ENCODE peak calls at places on chromosomes 2 and 18, in seven cellular contexts. One of them, this sample, is unnamed.

GRCh38 chr2:100997509-100998234 is 4.4 kb upstream of the RPL31 start:
- DNase-seq in NCI-H510A: no peak
- DNase-seq in T1000: no peak
- DNase-seq in stimulated activated CD4-positive, alpha-beta T cell treated with anti-CD3 and anti-CD28 coated beads, Interleukin-1b, Interleukin-23, amount 100 ng/mL, for 48 hours: no peak
- DNase-seq in HCT116: no peak
- DNase-seq in occipital lobe: no peak
- DNase-seq in ELR: no peak
- DNase-seq in this sample: no peak

GRCh38 chr2:220528180-220528579 is 900.8 kb downstream of the SLC4A3 start:
- DNase-seq in NCI-H510A: no peak
- DNase-seq in HCT116: no peak
- DNase-seq in ELR: peak; percentile 36
- DNase-seq in occipital lobe: no peak
- DNase-seq in T1000: no peak
- DNase-seq in stimulated activated CD4-positive, alpha-beta T cell treated with anti-CD3 and anti-CD28 coated beads, Interleukin-1b, Interleukin-23, amount 100 ng/mL, for 48 hours: no peak
- DNase-seq in this sample: no peak

GRCh38 chr2:109143214-109144187 is 14.5 kb downstream of the SH3RF3 start:
- DNase-seq in ELR: no peak
- DNase-seq in occipital lobe: no peak
- DNase-seq in HCT116: no peak
- DNase-seq in NCI-H510A: no peak
- DNase-seq in stimulated activated CD4-positive, alpha-beta T cell treated with anti-CD3 and anti-CD28 coated beads, Interleukin-1b, Interleukin-23, amount 100 ng/mL, for 48 hours: peak; percentile 77
- DNase-seq in T1000: no peak
- DNase-seq in this sample: peak; percentile 90

GRCh38 chr2:28444951-28445350 is 50.9 kb upstream of the PLB1 start:
- DNase-seq in HCT116: no peak
- DNase-seq in NCI-H510A: no peak
- DNase-seq in occipital lobe: no peak
- DNase-seq in T1000: no peak
- DNase-seq in stimulated activated CD4-positive, alpha-beta T cell treated with anti-CD3 and anti-CD28 coated beads, Interleukin-1b, Interleukin-23, amount 100 ng/mL, for 48 hours: no peak
- DNase-seq in ELR: no peak
- DNase-seq in this sample: no peak

GRCh38 chr2:3618367-3618766 is 23.5 kb downstream of the COLEC11 start:
- DNase-seq in HCT116: no peak
- DNase-seq in stimulated activated CD4-positive, alpha-beta T cell treated with anti-CD3 and anti-CD28 coated beads, Interleukin-1b, Interleukin-23, amount 100 ng/mL, for 48 hours: no peak
- DNase-seq in occipital lobe: no peak
- DNase-seq in NCI-H510A: no peak
- DNase-seq in ELR: no peak
- DNase-seq in T1000: no peak
- DNase-seq in this sample: no peak

GRCh38 chr2:240648650-240649275 is 23.5 kb downstream of the GPR35 start:
- DNase-seq in T1000: no peak
- DNase-seq in stimulated activated CD4-positive, alpha-beta T cell treated with anti-CD3 and anti-CD28 coated beads, Interleukin-1b, Interleukin-23, amount 100 ng/mL, for 48 hours: no peak
- DNase-seq in NCI-H510A: no peak
- DNase-seq in ELR: no peak
- DNase-seq in occipital lobe: no peak
- DNase-seq in HCT116: no peak
- DNase-seq in this sample: no peak

GRCh38 chr2:134621939-134622705 is 96.7 kb downstream of the TMEM163 start:
- DNase-seq in T1000: no peak
- DNase-seq in occipital lobe: no peak
- DNase-seq in HCT116: no peak
- DNase-seq in ELR: no peak
- DNase-seq in stimulated activated CD4-positive, alpha-beta T cell treated with anti-CD3 and anti-CD28 coated beads, Interleukin-1b, Interleukin-23, amount 100 ng/mL, for 48 hours: no peak
- DNase-seq in NCI-H510A: no peak
- DNase-seq in this sample: no peak

GRCh38 chr18:50817898-50818250 is 1.9 kb downstream of the MRO start:
- DNase-seq in NCI-H510A: no peak
- DNase-seq in occipital lobe: no peak
- DNase-seq in T1000: no peak
- DNase-seq in ELR: no peak
- DNase-seq in stimulated activated CD4-positive, alpha-beta T cell treated with anti-CD3 and anti-CD28 coated beads, Interleukin-1b, Interleukin-23, amount 100 ng/mL, for 48 hours: no peak
- DNase-seq in HCT116: no peak
- DNase-seq in this sample: no peak

GRCh38 chr2:158518083-158518482 is 61.3 kb downstream of the PKP4 start:
- DNase-seq in NCI-H510A: no peak
- DNase-seq in stimulated activated CD4-positive, alpha-beta T cell treated with anti-CD3 and anti-CD28 coated beads, Interleukin-1b, Interleukin-23, amount 100 ng/mL, for 48 hours: no peak
- DNase-seq in HCT116: no peak
- DNase-seq in ELR: no peak
- DNase-seq in occipital lobe: no peak
- DNase-seq in T1000: no peak
- DNase-seq in this sample: no peak

GRCh38 chr2:226336283-226336682 is 463.3 kb downstream of the IRS1 start:
- DNase-seq in HCT116: no peak
- DNase-seq in stimulated activated CD4-positive, alpha-beta T cell treated with anti-CD3 and anti-CD28 coated beads, Interleukin-1b, Interleukin-23, amount 100 ng/mL, for 48 hours: no peak
- DNase-seq in occipital lobe: no peak
- DNase-seq in NCI-H510A: no peak
- DNase-seq in T1000: no peak
- DNase-seq in ELR: peak; percentile 24
- DNase-seq in this sample: no peak

GRCh38 chr18:56516769-56517168 is 121.6 kb downstream of the TXNL1 start:
- DNase-seq in T1000: no peak
- DNase-seq in HCT116: no peak
- DNase-seq in NCI-H510A: no peak
- DNase-seq in ELR: no peak
- DNase-seq in stimulated activated CD4-positive, alpha-beta T cell treated with anti-CD3 and anti-CD28 coated beads, Interleukin-1b, Interleukin-23, amount 100 ng/mL, for 48 hours: no peak
- DNase-seq in occipital lobe: no peak
- DNase-seq in this sample: no peak

GRCh38 chr2:128474014-128474961 is 155.6 kb upstream of the HS6ST1 start:
- DNase-seq in stimulated activated CD4-positive, alpha-beta T cell treated with anti-CD3 and anti-CD28 coated beads, Interleukin-1b, Interleukin-23, amount 100 ng/mL, for 48 hours: no peak
- DNase-seq in NCI-H510A: no peak
- DNase-seq in ELR: no peak
- DNase-seq in occipital lobe: no peak
- DNase-seq in HCT116: no peak
- DNase-seq in T1000: no peak
- DNase-seq in this sample: no peak

GRCh38 chr2:232230557-232230956 is 148.0 kb upstream of the ALPP start:
- DNase-seq in occipital lobe: no peak
- DNase-seq in stimulated activated CD4-positive, alpha-beta T cell treated with anti-CD3 and anti-CD28 coated beads, Interleukin-1b, Interleukin-23, amount 100 ng/mL, for 48 hours: peak; percentile 23
- DNase-seq in HCT116: peak; percentile 3
- DNase-seq in T1000: no peak
- DNase-seq in ELR: peak; percentile 40
- DNase-seq in NCI-H510A: peak; percentile 22
- DNase-seq in this sample: peak; percentile 71

GRCh38 chr18:35041752-35042379 is 653 bp downstream of the MAPRE2 start:
- DNase-seq in NCI-H510A: no peak
- DNase-seq in ELR: peak; percentile 41
- DNase-seq in occipital lobe: no peak
- DNase-seq in HCT116: no peak
- DNase-seq in T1000: no peak
- DNase-seq in stimulated activated CD4-positive, alpha-beta T cell treated with anti-CD3 and anti-CD28 coated beads, Interleukin-1b, Interleukin-23, amount 100 ng/mL, for 48 hours: no peak
- DNase-seq in this sample: peak; percentile 47

GRCh38 chr2:43233218-43234212 is 7.1 kb upstream of the ZFP36L2 start:
- DNase-seq in HCT116: no peak
- DNase-seq in occipital lobe: no peak
- DNase-seq in ELR: no peak
- DNase-seq in NCI-H510A: no peak
- DNase-seq in stimulated activated CD4-positive, alpha-beta T cell treated with anti-CD3 and anti-CD28 coated beads, Interleukin-1b, Interleukin-23, amount 100 ng/mL, for 48 hours: no peak
- DNase-seq in T1000: no peak
- DNase-seq in this sample: no peak

GRCh38 chr2:62968168-62968567 is 82.5 kb upstream of the OTX1 start:
- DNase-seq in T1000: no peak
- DNase-seq in stimulated activated CD4-positive, alpha-beta T cell treated with anti-CD3 and anti-CD28 coated beads, Interleukin-1b, Interleukin-23, amount 100 ng/mL, for 48 hours: no peak
- DNase-seq in HCT116: no peak
- DNase-seq in occipital lobe: no peak
- DNase-seq in ELR: no peak
- DNase-seq in NCI-H510A: no peak
- DNase-seq in this sample: no peak

GRCh38 chr2:27863146-27863545 is 27.0 kb downstream of the RBKS start:
- DNase-seq in HCT116: no peak
- DNase-seq in NCI-H510A: no peak
- DNase-seq in stimulated activated CD4-positive, alpha-beta T cell treated with anti-CD3 and anti-CD28 coated beads, Interleukin-1b, Interleukin-23, amount 100 ng/mL, for 48 hours: no peak
- DNase-seq in ELR: no peak
- DNase-seq in occipital lobe: no peak
- DNase-seq in T1000: no peak
- DNase-seq in this sample: no peak

GRCh38 chr2:18740428-18740827 is 151.1 kb upstream of the NT5C1B start:
- DNase-seq in HCT116: no peak
- DNase-seq in stimulated activated CD4-positive, alpha-beta T cell treated with anti-CD3 and anti-CD28 coated beads, Interleukin-1b, Interleukin-23, amount 100 ng/mL, for 48 hours: no peak
- DNase-seq in occipital lobe: no peak
- DNase-seq in NCI-H510A: no peak
- DNase-seq in ELR: peak; percentile 40
- DNase-seq in T1000: no peak
- DNase-seq in this sample: no peak

GRCh38 chr18:63869851-63870250 is 17.7 kb upstream of the SERPINB2 start:
- DNase-seq in NCI-H510A: no peak
- DNase-seq in occipital lobe: no peak
- DNase-seq in stimulated activated CD4-positive, alpha-beta T cell treated with anti-CD3 and anti-CD28 coated beads, Interleukin-1b, Interleukin-23, amount 100 ng/mL, for 48 hours: no peak
- DNase-seq in ELR: peak; percentile 92
- DNase-seq in HCT116: no peak
- DNase-seq in T1000: no peak
- DNase-seq in this sample: no peak

GRCh38 chr2:139992078-139992477 is 1211.9 kb upstream of the NXPH2 start:
- DNase-seq in ELR: no peak
- DNase-seq in NCI-H510A: no peak
- DNase-seq in T1000: no peak
- DNase-seq in HCT116: peak; percentile 2
- DNase-seq in stimulated activated CD4-positive, alpha-beta T cell treated with anti-CD3 and anti-CD28 coated beads, Interleukin-1b, Interleukin-23, amount 100 ng/mL, for 48 hours: no peak
- DNase-seq in occipital lobe: no peak
- DNase-seq in this sample: no peak

GRCh38 chr2:169828141-169828811 is 1.0 kb downstream of the UBR3 start:
- DNase-seq in occipital lobe: peak; percentile 30
- DNase-seq in NCI-H510A: peak; percentile 56
- DNase-seq in T1000: no peak
- DNase-seq in stimulated activated CD4-positive, alpha-beta T cell treated with anti-CD3 and anti-CD28 coated beads, Interleukin-1b, Interleukin-23, amount 100 ng/mL, for 48 hours: peak; percentile 32
- DNase-seq in ELR: peak; percentile 58
- DNase-seq in HCT116: no peak
- DNase-seq in this sample: peak; percentile 69

GRCh38 chr2:108917078-108917440 is 72.0 kb downstream of the EDAR start:
- DNase-seq in HCT116: no peak
- DNase-seq in stimulated activated CD4-positive, alpha-beta T cell treated with anti-CD3 and anti-CD28 coated beads, Interleukin-1b, Interleukin-23, amount 100 ng/mL, for 48 hours: no peak
- DNase-seq in NCI-H510A: no peak
- DNase-seq in ELR: peak; percentile 9
- DNase-seq in occipital lobe: peak; percentile 24
- DNase-seq in T1000: no peak
- DNase-seq in this sample: no peak

GRCh38 chr2:25250331-25251031 is 82.1 kb upstream of the POMC start:
- DNase-seq in HCT116: no peak
- DNase-seq in T1000: no peak
- DNase-seq in NCI-H510A: no peak
- DNase-seq in stimulated activated CD4-positive, alpha-beta T cell treated with anti-CD3 and anti-CD28 coated beads, Interleukin-1b, Interleukin-23, amount 100 ng/mL, for 48 hours: peak; percentile 16
- DNase-seq in occipital lobe: peak; percentile 37
- DNase-seq in ELR: peak; percentile 71
- DNase-seq in this sample: peak; percentile 42

GRCh38 chr2:19911799-19912509 is 10.2 kb upstream of the TTC32 start:
- DNase-seq in ELR: peak; percentile 98
- DNase-seq in NCI-H510A: no peak
- DNase-seq in HCT116: peak; percentile 92
- DNase-seq in stimulated activated CD4-positive, alpha-beta T cell treated with anti-CD3 and anti-CD28 coated beads, Interleukin-1b, Interleukin-23, amount 100 ng/mL, for 48 hours: no peak
- DNase-seq in T1000: peak; percentile 76
- DNase-seq in occipital lobe: no peak
- DNase-seq in this sample: no peak

GRCh38 chr2:235951980-235952379 is 216.2 kb downstream of the GBX2 start:
- DNase-seq in T1000: no peak
- DNase-seq in occipital lobe: no peak
- DNase-seq in ELR: peak; percentile 11
- DNase-seq in stimulated activated CD4-positive, alpha-beta T cell treated with anti-CD3 and anti-CD28 coated beads, Interleukin-1b, Interleukin-23, amount 100 ng/mL, for 48 hours: peak; percentile 11
- DNase-seq in HCT116: no peak
- DNase-seq in NCI-H510A: no peak
- DNase-seq in this sample: peak; percentile 49

GRCh38 chr2:40204268-40204667 is 247.6 kb downstream of the SLC8A1 start:
- DNase-seq in HCT116: no peak
- DNase-seq in occipital lobe: no peak
- DNase-seq in T1000: no peak
- DNase-seq in NCI-H510A: no peak
- DNase-seq in ELR: no peak
- DNase-seq in stimulated activated CD4-positive, alpha-beta T cell treated with anti-CD3 and anti-CD28 coated beads, Interleukin-1b, Interleukin-23, amount 100 ng/mL, for 48 hours: no peak
- DNase-seq in this sample: no peak

This sample was measured in activated naive CD4-positive, alpha-beta T cell treated with anti-CD3 and anti-CD28 coated beads for 36 hours.